ENCODE peak calls at places on chromosomes 5 and 9, in seven cellular contexts. C, O, E, F, X, P and M are unnamed samples.

GRCh38 chr5:173781826-173782670 is 106.1 kb upstream of the CPEB4 start:
- DNase-seq in C (peak; percentile 85), O (peak; percentile 91), E (no peak), F (peak; percentile 17), X (no peak), P (no peak), M (peak; percentile 32)

GRCh38 chr5:133116601-133117000 is 64.8 kb downstream of the HSPA4 start:
- DNase-seq in C (no peak), O (no peak), E (no peak), F (no peak), X (no peak), P (no peak), M (no peak)

GRCh38 chr5:169838688-169839087 is 141.6 kb downstream of the INSYN2B start:
- DNase-seq in C (no peak), O (no peak), E (no peak), F (no peak), X (no peak), P (no peak), M (no peak)

GRCh38 chr9:503331-503730 is 288.7 kb downstream of the DOCK8 start:
- DNase-seq in C (no peak), O (no peak), E (no peak), F (no peak), X (no peak), P (no peak), M (no peak)

GRCh38 chr5:66223637-66224036 is 79.5 kb downstream of the SREK1 start:
- DNase-seq in C (no peak), O (no peak), E (no peak), F (no peak), X (no peak), P (no peak), M (peak; percentile 34)

GRCh38 chr9:136258299-136258625 is 12.7 kb upstream of the QSOX2 start:
- DNase-seq in C (no peak), O (peak; percentile 58), E (no peak), F (no peak), X (no peak), P (no peak), M (no peak)

GRCh38 chr5:174183701-174184100 is 138.2 kb downstream of the NSG2 start:
- DNase-seq in C (no peak), O (no peak), E (no peak), F (no peak), X (no peak), P (no peak), M (no peak)

GRCh38 chr9:107174441-107174840 is 108.6 kb upstream of the RAD23B start:
- DNase-seq in C (no peak), O (no peak), E (no peak), F (no peak), X (no peak), P (peak; percentile 31), M (peak; percentile 24)

GRCh38 chr5:59746261-59746765 is 147.2 kb downstream of the PDE4D start:
- DNase-seq in C (no peak), O (no peak), E (no peak), F (no peak), X (no peak), P (no peak), M (no peak)

GRCh38 chr9:78788101-78788500 is 491.2 kb downstream of the PSAT1 start:
- DNase-seq in C (no peak), O (no peak), E (no peak), F (no peak), X (no peak), P (no peak), M (no peak)

GRCh38 chr5:176529116-176529823 is 7.9 kb downstream of the RNF44 start:
- DNase-seq in C (no peak), O (peak; percentile 67), E (no peak), F (no peak), X (no peak), P (no peak), M (no peak)

GRCh38 chr5:59346514-59346913 is 547.0 kb downstream of the PDE4D start:
- DNase-seq in C (no peak), O (no peak), E (no peak), F (no peak), X (no peak), P (no peak), M (no peak)

GRCh38 chr5:140310434-140310833 is 7.5 kb upstream of the PFDN1 start:
- DNase-seq in C (no peak), O (no peak), E (no peak), F (no peak), X (no peak), P (no peak), M (no peak)

GRCh38 chr9:95574176-95574575 is 57.4 kb upstream of the PTCH1 start:
- DNase-seq in C (no peak), O (no peak), E (no peak), F (no peak), X (no peak), P (no peak), M (no peak)
- TF ChIP-seq CTCF in C (no peak), O (no peak), E (no peak), F (no peak), X (no peak), P (peak; percentile 24), M (no peak)

GRCh38 chr9:84668204-84669007 is 1.1 kb upstream of the NTRK2 start:
- DNase-seq in C (no peak), O (peak; percentile 90), E (peak; percentile 83), F (peak; percentile 82), X (peak; percentile 88), P (peak; percentile 88), M (peak; percentile 92)

GRCh38 chr9:84669008-84669292 is 579 bp upstream of the NTRK2 start:
- DNase-seq in C (no peak), O (no peak), E (no peak), F (no peak), X (no peak), P (no peak), M (no peak)

GRCh38 chr9:84670106-84670800 is 724 bp downstream of the NTRK2 start:
- DNase-seq in C (no peak), O (peak; percentile 74), E (peak; percentile 16), F (peak; percentile 25), X (peak; percentile 48), P (peak; percentile 32), M (peak; percentile 46)

GRCh38 chr9:84669293-84670105 is at the start of gene NTRK2:
- DNase-seq in C (no peak), O (peak; percentile 84), E (peak; percentile 47), F (peak; percentile 40), X (peak; percentile 58), P (peak; percentile 75), M (peak; percentile 73)

GRCh38 chr9:84667571-84668203 is 1.8 kb upstream of the NTRK2 start:
- DNase-seq in C (no peak), O (no peak), E (no peak), F (peak; percentile 17), X (peak; percentile 19), P (peak; percentile 72), M (peak; percentile 31)
- TF ChIP-seq CTCF in C (peak; percentile 30), O (peak; percentile 22), E (peak; percentile 67), F (peak; percentile 67), X (peak; percentile 56), P (peak; percentile 71), M (peak; percentile 72)

GRCh38 chr9:91161465-91162275 is 200.0 kb downstream of the AUH start:
- DNase-seq in C (no peak), O (no peak), E (no peak), F (no peak), X (no peak), P (no peak), M (no peak)
- TF ChIP-seq CTCF in C (no peak), O (no peak), E (no peak), F (no peak), X (no peak), P (no peak), M (no peak)

GRCh38 chr9:89996717-89997116 is 391.9 kb downstream of the GADD45G start:
- DNase-seq in C (no peak), O (no peak), E (no peak), F (no peak), X (no peak), P (no peak), M (no peak)
- TF ChIP-seq CTCF in C (no peak), O (no peak), E (no peak), F (no peak), X (peak; percentile 5), P (no peak), M (no peak)